ENCODE peak calls at places on chromosomes 13 and 19, in four cellular contexts. One of them, this sample, is unnamed.

GRCh38 chr13:101552286-101552685 is 99.8 kb downstream of the ITGBL1 start:
- DNase-seq in substantia nigra: no peak
- DNase-seq in stimulated activated CD4-positive, alpha-beta T cell treated with anti-CD3 and anti-CD28 coated beads, Interleukin-2, amount 100 ng/mL, for 48 hours: no peak
- DNase-seq in A549: no peak
- DNase-seq in this sample: no peak

GRCh38 chr13:93715866-93716265 is 489.3 kb downstream of the GPC6 start:
- DNase-seq in A549: no peak
- DNase-seq in substantia nigra: no peak
- DNase-seq in stimulated activated CD4-positive, alpha-beta T cell treated with anti-CD3 and anti-CD28 coated beads, Interleukin-2, amount 100 ng/mL, for 48 hours: no peak
- DNase-seq in this sample: no peak

GRCh38 chr19:29714953-29715694 is at the start of gene C19orf12:
- DNase-seq in stimulated activated CD4-positive, alpha-beta T cell treated with anti-CD3 and anti-CD28 coated beads, Interleukin-2, amount 100 ng/mL, for 48 hours: peak; percentile 56
- DNase-seq in A549: peak; percentile 77
- DNase-seq in substantia nigra: peak; percentile 70
- DNase-seq in this sample: peak; percentile 54

GRCh38 chr13:80744147-80744914 is 403.4 kb upstream of the SPRY2 start:
- DNase-seq in A549: no peak
- DNase-seq in substantia nigra: no peak
- DNase-seq in stimulated activated CD4-positive, alpha-beta T cell treated with anti-CD3 and anti-CD28 coated beads, Interleukin-2, amount 100 ng/mL, for 48 hours: no peak
- DNase-seq in this sample: no peak

GRCh38 chr19:27966390-27966816 is 1246.5 kb downstream of the UQCRFS1 start:
- DNase-seq in substantia nigra: no peak
- DNase-seq in stimulated activated CD4-positive, alpha-beta T cell treated with anti-CD3 and anti-CD28 coated beads, Interleukin-2, amount 100 ng/mL, for 48 hours: no peak
- DNase-seq in A549: peak; percentile 31
- DNase-seq in this sample: no peak

GRCh38 chr13:43057653-43058317 is 34.4 kb downstream of the DNAJC15 start:
- DNase-seq in substantia nigra: no peak
- DNase-seq in A549: no peak
- DNase-seq in stimulated activated CD4-positive, alpha-beta T cell treated with anti-CD3 and anti-CD28 coated beads, Interleukin-2, amount 100 ng/mL, for 48 hours: no peak
- DNase-seq in this sample: peak; percentile 47

GRCh38 chr13:79918620-79919019 is 422.3 kb downstream of the SPRY2 start:
- DNase-seq in stimulated activated CD4-positive, alpha-beta T cell treated with anti-CD3 and anti-CD28 coated beads, Interleukin-2, amount 100 ng/mL, for 48 hours: no peak
- DNase-seq in substantia nigra: no peak
- DNase-seq in A549: no peak
- DNase-seq in this sample: no peak

GRCh38 chr19:32650671-32651070 is 24.3 kb downstream of the ANKRD27 start:
- DNase-seq in A549: no peak
- DNase-seq in substantia nigra: no peak
- DNase-seq in stimulated activated CD4-positive, alpha-beta T cell treated with anti-CD3 and anti-CD28 coated beads, Interleukin-2, amount 100 ng/mL, for 48 hours: no peak
- DNase-seq in this sample: no peak

GRCh38 chr13:35771898-35772297 is 295.4 kb upstream of the MAB21L1 start:
- DNase-seq in stimulated activated CD4-positive, alpha-beta T cell treated with anti-CD3 and anti-CD28 coated beads, Interleukin-2, amount 100 ng/mL, for 48 hours: no peak
- DNase-seq in substantia nigra: no peak
- DNase-seq in A549: no peak
- DNase-seq in this sample: no peak

GRCh38 chr19:49065905-49066512 is 1.4 kb upstream of the NTF4 start:
- DNase-seq in A549: no peak
- DNase-seq in stimulated activated CD4-positive, alpha-beta T cell treated with anti-CD3 and anti-CD28 coated beads, Interleukin-2, amount 100 ng/mL, for 48 hours: no peak
- DNase-seq in substantia nigra: no peak
- DNase-seq in this sample: no peak

GRCh38 chr13:54599413-54599812 is 1570.8 kb downstream of the OLFM4 start:
- DNase-seq in stimulated activated CD4-positive, alpha-beta T cell treated with anti-CD3 and anti-CD28 coated beads, Interleukin-2, amount 100 ng/mL, for 48 hours: no peak
- DNase-seq in substantia nigra: no peak
- DNase-seq in A549: no peak
- DNase-seq in this sample: no peak

GRCh38 chr19:42028304-42029216 is 34.5 kb upstream of the ATP1A3 start:
- DNase-seq in substantia nigra: no peak
- DNase-seq in stimulated activated CD4-positive, alpha-beta T cell treated with anti-CD3 and anti-CD28 coated beads, Interleukin-2, amount 100 ng/mL, for 48 hours: peak; percentile 41
- DNase-seq in A549: peak; percentile 56
- DNase-seq in this sample: peak; percentile 5

GRCh38 chr13:71395053-71395452 is 472.0 kb downstream of the DACH1 start:
- DNase-seq in stimulated activated CD4-positive, alpha-beta T cell treated with anti-CD3 and anti-CD28 coated beads, Interleukin-2, amount 100 ng/mL, for 48 hours: no peak
- DNase-seq in A549: no peak
- DNase-seq in substantia nigra: no peak
- DNase-seq in this sample: peak; percentile 6

GRCh38 chr19:18895828-18896341 is at the start of gene CERS1:
- DNase-seq in substantia nigra: peak; percentile 47
- DNase-seq in stimulated activated CD4-positive, alpha-beta T cell treated with anti-CD3 and anti-CD28 coated beads, Interleukin-2, amount 100 ng/mL, for 48 hours: no peak
- DNase-seq in A549: no peak
- DNase-seq in this sample: no peak

GRCh38 chr19:46225558-46226004 is 4.0 kb upstream of the IGFL1 start:
- DNase-seq in substantia nigra: no peak
- DNase-seq in A549: no peak
- DNase-seq in stimulated activated CD4-positive, alpha-beta T cell treated with anti-CD3 and anti-CD28 coated beads, Interleukin-2, amount 100 ng/mL, for 48 hours: no peak
- DNase-seq in this sample: no peak

GRCh38 chr13:114074671-114075315 is 57.6 kb downstream of the RASA3 start:
- DNase-seq in A549: no peak
- DNase-seq in stimulated activated CD4-positive, alpha-beta T cell treated with anti-CD3 and anti-CD28 coated beads, Interleukin-2, amount 100 ng/mL, for 48 hours: no peak
- DNase-seq in substantia nigra: no peak
- DNase-seq in this sample: peak; percentile 42

GRCh38 chr13:47298506-47298905 is 401.7 kb upstream of the HTR2A start:
- DNase-seq in stimulated activated CD4-positive, alpha-beta T cell treated with anti-CD3 and anti-CD28 coated beads, Interleukin-2, amount 100 ng/mL, for 48 hours: no peak
- DNase-seq in substantia nigra: no peak
- DNase-seq in A549: no peak
- DNase-seq in this sample: no peak

GRCh38 chr19:46571495-46571894 is 29.6 kb upstream of the CALM3 start:
- DNase-seq in substantia nigra: no peak
- DNase-seq in A549: peak; percentile 75
- DNase-seq in stimulated activated CD4-positive, alpha-beta T cell treated with anti-CD3 and anti-CD28 coated beads, Interleukin-2, amount 100 ng/mL, for 48 hours: peak; percentile 6
- DNase-seq in this sample: no peak

GRCh38 chr19:18562086-18562485 is 4.4 kb downstream of the KXD1 start:
- DNase-seq in A549: no peak
- DNase-seq in substantia nigra: no peak
- DNase-seq in stimulated activated CD4-positive, alpha-beta T cell treated with anti-CD3 and anti-CD28 coated beads, Interleukin-2, amount 100 ng/mL, for 48 hours: no peak
- DNase-seq in this sample: peak; percentile 65

GRCh38 chr13:24626449-24626848 is 53.8 kb upstream of the ATP12A start:
- DNase-seq in substantia nigra: no peak
- DNase-seq in stimulated activated CD4-positive, alpha-beta T cell treated with anti-CD3 and anti-CD28 coated beads, Interleukin-2, amount 100 ng/mL, for 48 hours: no peak
- DNase-seq in A549: no peak
- DNase-seq in this sample: no peak

GRCh38 chr13:48873598-48873997 is 102.1 kb upstream of the FNDC3A start:
- DNase-seq in A549: peak; percentile 4
- DNase-seq in substantia nigra: no peak
- DNase-seq in stimulated activated CD4-positive, alpha-beta T cell treated with anti-CD3 and anti-CD28 coated beads, Interleukin-2, amount 100 ng/mL, for 48 hours: no peak
- DNase-seq in this sample: no peak

GRCh38 chr19:44587863-44588752 is 25.3 kb upstream of the IGSF23 start:
- DNase-seq in A549: peak; percentile 84
- DNase-seq in stimulated activated CD4-positive, alpha-beta T cell treated with anti-CD3 and anti-CD28 coated beads, Interleukin-2, amount 100 ng/mL, for 48 hours: peak; percentile 9
- DNase-seq in substantia nigra: no peak
- DNase-seq in this sample: no peak